ENCODE peak calls at places on chromosomes 3 and 15, in six cellular contexts. A is upper lobe of right lung, X is H9, O is body of pancreas, T is colonic mucosa, K is prostate gland. J is an unnamed sample. For H3K4me1, the result is how much of the 10 kb centered on the place peaks cover.

GRCh38 chr15:29259233-29259632 is 10.4 kb downstream of the NSMCE3 start:
- DNase-seq in A (no peak), X (no peak), O (no peak), T (no peak), K (no peak), J (no peak)

GRCh38 chr3:120102232-120102631 is 8.0 kb upstream of the GSK3B start:
- DNase-seq in A (no peak), X (no peak), O (no peak), T (no peak), K (no peak), J (no peak)

GRCh38 chr3:48402281-48402732 is 27.6 kb downstream of the PLXNB1 start:
- DNase-seq in A (peak), X (no peak), O (peak), T (peak), K (peak), J (peak)

GRCh38 chr15:99076555-99077308 is 28.1 kb upstream of the SYNM start:
- DNase-seq in A (peak), X (peak), O (peak), T (peak), K (peak), J (peak)

GRCh38 chr15:63038926-63039673 is 3.4 kb upstream of the TPM1 start:
- DNase-seq in A (no peak), X (no peak), O (no peak), T (no peak), K (no peak), J (peak)

GRCh38 chr3:97949110-97949485 is 23.1 kb downstream of the RIOX2 start:
- DNase-seq in A (no peak), X (no peak), O (no peak), T (no peak), K (no peak), J (no peak)

GRCh38 chr3:134330895-134331810 is 43.1 kb downstream of the AMOTL2 start:
- DNase-seq in A (no peak), X (no peak), O (no peak), T (no peak), K (no peak), J (peak)

GRCh38 chr3:31086698-31087097 is 192.2 kb upstream of the GADL1 start:
- DNase-seq in A (no peak), X (no peak), O (peak), T (no peak), K (peak), J (no peak)

GRCh38 chr15:67019069-67019468 is 46.3 kb upstream of the SMAD3 start:
- DNase-seq in A (no peak), X (no peak), O (no peak), T (no peak), K (no peak), J (no peak)

GRCh38 chr3:16048435-16049318 is 125.8 kb upstream of the GALNT15 start:
- DNase-seq in A (no peak), X (peak), O (peak), T (peak), K (peak), J (peak)

GRCh38 chr3:58306662-58307286 is 454 bp downstream of the HTD2 start:
- DNase-seq in A (peak), X (peak), O (peak), T (peak), K (peak), J (peak)

GRCh38 chr3:23480324-23480704 is 277.2 kb downstream of the UBE2E2 start:
- DNase-seq in A (no peak), X (no peak), O (no peak), T (no peak), K (no peak), J (no peak)

GRCh38 chr3:160226026-160226739 is 961 bp downstream of the C3orf80 start:
- DNase-seq in A (no peak), X (peak), O (peak), T (no peak), K (no peak), J (no peak)

GRCh38 chr3:156694536-156694935 is 20.1 kb downstream of the TIPARP start:
- DNase-seq in A (no peak), X (no peak), O (no peak), T (no peak), K (no peak), J (no peak)

GRCh38 chr3:51388286-51389029 is 2.6 kb upstream of the RBM15B start:
- DNase-seq in A (no peak), X (peak), O (peak), T (peak), K (peak), J (peak)

GRCh38 chr3:78314327-78314726 is 1274.4 kb downstream of the ROBO2 start:
- DNase-seq in A (no peak), X (no peak), O (no peak), T (no peak), K (no peak), J (no peak)

GRCh38 chr3:196216081-196216564 is at the start of gene SLC51A:
- DNase-seq in A (peak), X (peak), O (peak), T (peak), K (no peak), J (no peak)

GRCh38 chr3:25854635-25855034 is 64.7 kb downstream of the OXSM start:
- DNase-seq in A (no peak), X (no peak), O (no peak), T (no peak), K (no peak), J (peak)

GRCh38 chr3:158770254-158771017 is 31.4 kb upstream of the MFSD1 start:
- DNase-seq in A (no peak), X (no peak), O (no peak), T (no peak), K (no peak), J (peak)

GRCh38 chr15:98942966-98943584 is 64.5 kb downstream of the PGPEP1L start:
- DNase-seq in A (no peak), X (no peak), O (no peak), T (no peak), K (no peak), J (no peak)

GRCh38 chr15:68228143-68228970 is 1.2 kb downstream of the CLN6 start:
- DNase-seq in A (no peak), X (no peak), O (no peak), T (no peak), K (no peak), J (peak)

GRCh38 chr3:126573492-126574117 is 14.9 kb upstream of the C3orf22 start:
- DNase-seq in A (peak), X (no peak), O (no peak), T (peak), K (no peak), J (peak)

GRCh38 chr15:61155741-61156700 is 73.1 kb downstream of the RORA start:
- DNase-seq in A (no peak), X (no peak), O (peak), T (no peak), K (no peak), J (no peak)

GRCh38 chr15:41256577-41257038 is 25.5 kb downstream of the CHP1 start:
- DNase-seq in A (no peak), X (no peak), O (no peak), T (peak), K (no peak), J (no peak)

GRCh38 chr15:93477721-93478120 is 388.7 kb upstream of the RGMA start:
- DNase-seq in A (no peak), X (no peak), O (no peak), T (no peak), K (no peak), J (no peak)

GRCh38 chr3:187370051-187370450 is 1.9 kb downstream of the RTP4 start:
- DNase-seq in A (no peak), X (no peak), O (no peak), T (no peak), K (no peak), J (no peak)

GRCh38 chr3:31354373-31354772 is 178.4 kb upstream of the STT3B start:
- DNase-seq in A (no peak), X (no peak), O (no peak), T (no peak), K (no peak), J (no peak)

GRCh38 chr15:58442122-58442521 is 10.3 kb downstream of the LIPC start:
- DNase-seq in A (no peak), X (no peak), O (no peak), T (no peak), K (no peak), J (peak)
- H3K4me1 ChIP-seq in A (under half), X (under half), O (under half), T (under half), K (under half), J (under half)

GRCh38 chr3:171028779-171029232 is 2.3 kb upstream of the SLC2A2 start:
- DNase-seq in A (no peak), X (no peak), O (peak), T (no peak), K (no peak), J (peak)
- H3K4me1 ChIP-seq in A (under half), X (under half), O (under half), T (under half), K (under half), J (under half)

GRCh38 chr3:63934041-63934440 is 21.9 kb upstream of the SCAANT1 start:
- DNase-seq in A (no peak), X (no peak), O (no peak), T (no peak), K (no peak), J (no peak)

GRCh38 chr3:63933459-63933858 is 21.3 kb upstream of the SCAANT1 start:
- DNase-seq in A (no peak), X (no peak), O (no peak), T (no peak), K (no peak), J (no peak)

GRCh38 chr3:63932509-63933212 is 20.5 kb upstream of the SCAANT1 start:
- DNase-seq in A (no peak), X (no peak), O (no peak), T (no peak), K (no peak), J (no peak)

GRCh38 chr3:63936929-63937328 is 24.7 kb upstream of the SCAANT1 start:
- DNase-seq in A (no peak), X (no peak), O (no peak), T (no peak), K (no peak), J (no peak)

GRCh38 chr3:63934484-63934883 is 22.3 kb upstream of the SCAANT1 start:
- DNase-seq in A (no peak), X (no peak), O (no peak), T (no peak), K (no peak), J (no peak)
- H3K4me1 ChIP-seq in A (under half), X (under half), O (half or more), T (under half), K (under half), J (under half)

GRCh38 chr3:161859870-161860450 is 363.4 kb downstream of the OTOL1 start:
- DNase-seq in A (no peak), X (no peak), O (no peak), T (no peak), K (no peak), J (no peak)
- H3K4me1 ChIP-seq in A (under half), X (under half), O (under half), T (under half), K (under half), J (under half)

GRCh38 chr3:147388395-147389264 is 17.7 kb downstream of the ZIC4 start:
- DNase-seq in A (no peak), X (no peak), O (no peak), T (no peak), K (no peak), J (no peak)
- H3K4me1 ChIP-seq in A (under half), X (under half), O (under half), T (under half), K (under half), J (under half)

GRCh38 chr3:123597561-123597960 is 12.7 kb upstream of the HACD2 start:
- DNase-seq in A (no peak), X (no peak), O (no peak), T (no peak), K (peak), J (no peak)

GRCh38 chr3:123606527-123606926 is 21.7 kb upstream of the HACD2 start:
- DNase-seq in A (no peak), X (no peak), O (no peak), T (no peak), K (no peak), J (no peak)

GRCh38 chr3:123605789-123606234 is 21.0 kb upstream of the HACD2 start:
- DNase-seq in A (no peak), X (peak), O (no peak), T (no peak), K (no peak), J (peak)

DNA sequence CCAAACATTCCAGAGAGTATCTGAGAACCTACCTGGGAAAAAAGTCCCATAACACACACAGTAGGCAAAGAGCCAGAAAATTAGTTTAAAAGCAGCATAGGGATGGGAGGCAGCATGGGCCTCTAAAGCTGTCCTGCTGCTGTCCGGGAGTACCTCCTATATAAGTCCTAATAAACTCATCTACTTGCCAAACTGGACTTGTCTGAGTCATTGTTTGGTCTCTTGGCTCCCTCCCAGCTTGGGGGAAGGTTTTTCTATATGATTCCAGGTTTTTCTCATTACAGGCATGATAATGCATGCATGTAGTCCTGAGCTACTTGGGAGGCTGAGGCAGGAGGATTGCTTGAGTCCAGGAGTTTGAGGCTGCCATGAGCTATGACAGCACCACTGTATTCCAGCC is 17.5 kb upstream of the HACD2 start:
- DNase-seq in A (no peak), X (no peak), O (peak), T (peak), K (peak), J (peak)
- H3K4me1 ChIP-seq in A (under half), X (under half), O (under half), T (under half), K (under half), J (under half)

J was measured in trophoblast cell.